ENCODE peak calls at places on chromosomes 12 and 14, in six cellular contexts. J is HepG2, N is A549, S is endothelial cell of umbilical vein, O is K562, B is GM12878. R is an unnamed sample.

GRCh38 chr12:82415402-82415801 is 57.1 kb downstream of the METTL25 start:
- DNase-seq in J (no peak), N (peak; percentile 4), S (no peak), O (no peak), B (no peak), R (no peak)

GRCh38 chr12:131105736-131106356 is 152.1 kb downstream of the ADGRD1 start:
- DNase-seq in J (no peak), N (no peak), S (no peak), O (no peak), B (no peak), R (peak; percentile 36)

GRCh38 chr12:111363578-111363977 is 5.3 kb downstream of the PHETA1 start:
- DNase-seq in J (no peak), N (peak; percentile 39), S (peak; percentile 43), O (no peak), B (no peak), R (no peak)

GRCh38 chr12:114904254-114905003 is 220.5 kb upstream of the TBX3 start:
- DNase-seq in J (no peak), N (peak; percentile 61), S (no peak), O (no peak), B (no peak), R (no peak)

GRCh38 chr14:93042968-93043940 is 72.5 kb downstream of the ITPK1 start:
- DNase-seq in J (peak; percentile 90), N (peak; percentile 95), S (peak; percentile 22), O (no peak), B (no peak), R (no peak)

GRCh38 chr14:103492156-103492555 is 30.5 kb downstream of the CKB start:
- DNase-seq in J (no peak), N (no peak), S (no peak), O (no peak), B (no peak), R (no peak)

GRCh38 chr12:77406131-77406905 is 340.9 kb upstream of the E2F7 start:
- DNase-seq in J (no peak), N (no peak), S (no peak), O (no peak), B (no peak), R (no peak)

GRCh38 chr14:54348923-54349615 is 47.7 kb upstream of the CDKN3 start:
- DNase-seq in J (no peak), N (no peak), S (peak; percentile 36), O (no peak), B (no peak), R (no peak)

GRCh38 chr14:51507556-51508511 is 143.9 kb upstream of the FRMD6 start:
- DNase-seq in J (no peak), N (no peak), S (peak; percentile 78), O (no peak), B (no peak), R (no peak)

GRCh38 chr12:104782296-104782695 is 175.8 kb downstream of the SLC41A2 start:
- DNase-seq in J (no peak), N (no peak), S (no peak), O (no peak), B (no peak), R (no peak)

GRCh38 chr12:130787041-130787440 is 52.0 kb downstream of the STX2 start:
- DNase-seq in J (no peak), N (no peak), S (no peak), O (no peak), B (no peak), R (no peak)

GRCh38 chr12:92991134-92991533 is 62.0 kb upstream of the EEA1 start:
- DNase-seq in J (no peak), N (no peak), S (no peak), O (no peak), B (no peak), R (no peak)

GRCh38 chr12:7158866-7159600 is 28.9 kb downstream of the CLSTN3 start:
- DNase-seq in J (no peak), N (no peak), S (no peak), O (no peak), B (no peak), R (no peak)

GRCh38 chr12:50217202-50217601 is 50.0 kb upstream of the CERS5 start:
- DNase-seq in J (no peak), N (no peak), S (no peak), O (no peak), B (no peak), R (no peak)
- TF ChIP-seq POLR2A in J (no peak), N (no peak), S (no peak), O (no peak), B (no peak), R (no peak)

GRCh38 chr12:30752255-30752654 is 2.5 kb downstream of the CAPRIN2 start:
- DNase-seq in J (no peak), N (no peak), S (no peak), O (no peak), B (no peak), R (no peak)

GRCh38 chr12:30753761-30754382 is 879 bp downstream of the CAPRIN2 start:
- DNase-seq in J (no peak), N (peak; percentile 19), S (peak; percentile 31), O (no peak), B (no peak), R (no peak)

GRCh38 chr12:30754750-30755394 is at the start of gene CAPRIN2:
- DNase-seq in J (peak; percentile 90), N (peak; percentile 97), S (peak; percentile 95), O (peak; percentile 90), B (peak; percentile 52), R (peak; percentile 96)

GRCh38 chr12:30754383-30754749 is 385 bp downstream of the CAPRIN2 start:
- DNase-seq in J (no peak), N (peak; percentile 34), S (no peak), O (no peak), B (no peak), R (no peak)

DNA sequence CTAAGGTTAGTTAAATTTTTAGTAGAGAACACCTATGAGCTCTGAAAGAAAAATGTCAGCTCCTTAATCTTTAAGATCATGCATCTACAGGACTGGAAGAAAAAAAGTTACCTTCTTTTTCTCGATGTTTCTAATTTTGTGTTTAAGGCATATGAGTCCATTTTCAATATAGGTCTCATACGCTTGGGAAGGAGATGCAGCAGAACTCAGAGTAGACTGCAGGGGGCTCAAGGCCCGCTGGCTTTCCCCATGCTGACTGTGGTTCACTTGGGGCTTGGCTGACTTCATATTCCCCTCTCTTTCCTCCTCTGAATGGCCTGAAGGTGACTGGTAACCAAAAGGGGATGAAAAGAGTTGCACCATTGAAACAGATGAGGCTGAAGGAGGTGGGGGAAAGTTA is 1.5 kb downstream of the CAPRIN2 start:
- DNase-seq in J (peak; percentile 56), N (peak; percentile 60), S (peak; percentile 52), O (peak; percentile 36), B (no peak), R (peak; percentile 70)
- TF ChIP-seq MYC in J (no peak), N (no peak), S (no peak), O (no peak), B (no peak), R (peak; percentile 32)

GRCh38 chr14:39266871-39267591 is 33.3 kb downstream of the MIA2 start:
- DNase-seq in J (peak; percentile 86), N (peak; percentile 90), S (peak; percentile 86), O (peak; percentile 56), B (no peak), R (peak; percentile 92)
- TF ChIP-seq POLR2A in J (no peak), N (peak; percentile 44), S (peak; percentile 71), O (peak; percentile 71), B (peak; percentile 82), R (peak; percentile 53)

GRCh38 chr14:75196468-75196867 is 20.1 kb upstream of the TMED10 start:
- DNase-seq in J (peak; percentile 84), N (no peak), S (peak; percentile 65), O (no peak), B (no peak), R (peak; percentile 69)
- TF ChIP-seq MYC in J (peak; percentile 50), N (no peak), S (no peak), O (no peak), B (no peak), R (no peak)

DNA sequence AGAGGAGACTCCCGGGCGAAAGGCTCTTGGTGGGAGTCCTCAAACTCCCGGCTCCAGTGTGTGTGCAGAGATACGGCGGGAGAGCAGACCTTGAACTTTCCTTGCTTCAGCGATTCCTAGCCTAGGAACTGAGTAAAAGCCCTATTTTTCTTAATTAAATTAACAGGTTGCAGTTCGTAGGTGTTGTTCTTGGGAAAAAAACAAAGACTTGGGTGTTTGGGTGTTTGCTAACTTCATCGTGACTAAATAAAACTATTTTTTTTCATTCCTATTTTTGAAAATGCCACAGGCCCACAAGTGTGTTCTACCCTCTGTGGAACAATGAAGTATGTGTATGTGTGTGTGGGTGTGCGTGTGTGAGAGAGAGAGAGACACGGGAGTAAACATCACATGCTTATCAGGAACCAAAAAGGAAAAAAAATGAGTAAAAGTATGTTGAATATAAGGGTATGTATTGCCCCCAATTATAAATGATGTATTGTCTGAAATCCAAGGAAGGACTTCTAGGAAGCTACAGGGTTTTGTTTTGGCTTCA is 641 bp downstream of the TMEM117 start:
- DNase-seq in J (peak; percentile 43), N (peak; percentile 36), S (peak; percentile 49), O (no peak), B (no peak), R (peak; percentile 25)
- TF ChIP-seq POLR2A in J (peak; percentile 25), N (no peak), S (no peak), O (no peak), B (no peak), R (no peak)

GRCh38 chr12:101110856-101111255 is 99.2 kb downstream of the SLC5A8 start:
- DNase-seq in J (no peak), N (no peak), S (no peak), O (no peak), B (no peak), R (no peak)
- TF ChIP-seq MYC in J (no peak), N (no peak), S (no peak), O (no peak), B (no peak), R (no peak)

GRCh38 chr14:104865069-104865630 is at the start of gene CEP170B:
- DNase-seq in J (no peak), N (peak; percentile 39), S (peak; percentile 9), O (peak; percentile 86), B (no peak), R (peak; percentile 4)
- TF ChIP-seq POLR2A in J (no peak), N (peak; percentile 22), S (no peak), O (no peak), B (no peak), R (no peak)

GRCh38 chr14:67729072-67729561 is 27.4 kb downstream of the RDH12 start:
- DNase-seq in J (peak; percentile 28), N (no peak), S (no peak), O (no peak), B (no peak), R (no peak)
- TF ChIP-seq MYC in J (peak; percentile 65), N (no peak), S (no peak), O (no peak), B (no peak), R (no peak)

DNA sequence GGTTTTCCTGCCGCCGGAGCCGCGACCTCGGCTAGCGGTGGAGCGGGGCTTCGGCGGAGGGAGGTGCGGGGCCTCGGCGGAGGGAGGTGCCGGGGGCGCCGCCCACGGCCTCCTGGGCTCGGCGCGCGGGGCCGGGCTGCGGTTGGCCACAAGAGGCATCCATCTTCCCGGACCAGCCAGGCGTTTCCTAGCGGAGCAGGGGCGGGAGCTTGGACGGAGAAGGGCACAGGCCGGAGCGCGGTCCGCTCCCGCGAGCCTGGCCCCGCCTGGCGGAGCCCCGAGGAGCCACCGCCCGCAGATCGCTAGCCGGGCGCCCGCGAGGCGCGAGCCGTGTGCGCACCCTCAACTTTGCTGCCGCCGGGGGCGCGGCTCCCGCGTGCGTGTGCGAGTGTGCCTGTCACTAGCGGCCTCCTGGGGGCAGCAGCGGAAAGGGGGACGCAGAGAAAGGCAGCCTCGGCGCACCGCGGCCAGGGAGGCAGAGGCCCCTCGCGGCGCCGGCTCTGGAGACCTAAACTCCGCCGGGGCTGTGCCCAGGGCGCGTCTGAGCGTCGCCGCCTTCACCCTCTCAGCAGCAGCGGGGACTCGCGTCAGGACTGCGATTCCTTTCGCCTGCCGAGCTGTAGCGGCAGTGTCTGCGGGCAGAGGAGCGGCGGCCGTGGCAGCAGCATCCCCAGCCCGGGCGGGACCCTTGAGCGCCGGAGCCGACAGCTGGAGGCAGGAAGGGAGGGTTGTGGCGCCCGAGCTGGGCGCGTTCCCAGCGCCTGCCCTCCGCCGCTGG is 698 bp upstream of the SRGAP1 start:
- DNase-seq in J (peak; percentile 87), N (peak; percentile 97), S (peak; percentile 97), O (peak; percentile 86), B (peak; percentile 28), R (peak; percentile 94)
- TF ChIP-seq POLR2A in J (no peak), N (peak; percentile 48), S (no peak), O (no peak), B (peak; percentile 34), R (no peak)